ENCODE peak calls at places on chromosome 18, in five cellular contexts. G is activated CD4-positive, CD25-positive, alpha-beta regulatory T cell; Z is NCI-H1417; Y is activated CD4-positive, alpha-beta T cell treated with anti-CD3 and anti-CD28 coated beads, Interleukin-2, amount 50 U/mL, for 48 hours; E is SIG-M5. J is an unnamed sample.

GRCh38 chr18:48893559-48894265 is 57.1 kb downstream of the SMAD7 start:
- DNase-seq in Z (no peak), Y (no peak), G (no peak), E (no peak), J (no peak)

GRCh38 chr18:8870528-8870927 is 165.2 kb downstream of the MTCL1 start:
- DNase-seq in Y (no peak), E (no peak), Z (peak), G (no peak), J (no peak)

GRCh38 chr18:35941299-35941698 is 31.2 kb upstream of the RMP24 start:
- DNase-seq in Z (no peak), Y (no peak), E (no peak), G (no peak), J (no peak)

GRCh38 chr18:31064130-31064529 is 21.6 kb upstream of the DSC3 start:
- DNase-seq in Y (peak), G (no peak), E (no peak), Z (no peak), J (no peak)

GRCh38 chr18:31134988-31135529 is 27.6 kb downstream of the DSC1 start:
- DNase-seq in Z (no peak), Y (no peak), G (no peak), E (no peak), J (no peak)

GRCh38 chr18:68181956-68182355 is 533.0 kb downstream of the TMX3 start:
- DNase-seq in E (no peak), G (no peak), Z (no peak), Y (no peak), J (no peak)

GRCh38 chr18:68991281-68991680 is 193.4 kb downstream of the CCDC102B start:
- DNase-seq in G (no peak), Z (no peak), Y (no peak), E (no peak), J (no peak)

GRCh38 chr18:37231251-37231650 is 334.3 kb downstream of the CELF4 start:
- DNase-seq in E (no peak), G (no peak), Z (no peak), Y (no peak), J (no peak)

GRCh38 chr18:10047237-10047636 is 133.4 kb downstream of the VAPA start:
- DNase-seq in E (no peak), Z (no peak), G (no peak), Y (no peak), J (no peak)

GRCh38 chr18:68733693-68734092 is 18.8 kb upstream of the TMX3 start:
- DNase-seq in Y (no peak), E (no peak), G (no peak), Z (no peak), J (no peak)

GRCh38 chr18:63511285-63511684 is 30.9 kb upstream of the SERPINB12 start:
- DNase-seq in G (no peak), Z (no peak), Y (peak), E (no peak), J (no peak)

GRCh38 chr18:74190086-74190485 is 41.8 kb downstream of the TIMM21 start:
- DNase-seq in E (no peak), Z (no peak), Y (no peak), G (no peak), J (no peak)

J was measured in activated T-cell treated with anti-CD3 and anti-CD28 coated beads for 1 hour.